ENCODE peak calls at places on chromosomes 7 and 10, in ten cellular contexts. One of them, this sample, is unnamed.

GRCh38 chr7:66557214-66558200 is 71.2 kb upstream of the KCTD7 start:
- DNase-seq in foreskin keratinocyte: no peak
- DNase-seq in PC-3: peak
- DNase-seq in GM12865: peak
- DNase-seq in pancreas: peak
- DNase-seq in A549: peak
- DNase-seq in hepatocyte: peak
- DNase-seq in stomach: peak
- DNase-seq in mesothelial cell of epicardium: peak
- DNase-seq in natural killer cell: peak
- DNase-seq in this sample: peak

GRCh38 chr10:78215645-78216044 is 182.0 kb downstream of the RPS24 start:
- DNase-seq in hepatocyte: peak
- DNase-seq in foreskin keratinocyte: no peak
- DNase-seq in natural killer cell: no peak
- DNase-seq in GM12865: no peak
- DNase-seq in mesothelial cell of epicardium: no peak
- DNase-seq in pancreas: no peak
- DNase-seq in stomach: no peak
- DNase-seq in PC-3: no peak
- DNase-seq in A549: no peak
- DNase-seq in this sample: no peak

GRCh38 chr10:19204239-19204917 is 155.8 kb downstream of the MALRD1 start:
- DNase-seq in mesothelial cell of epicardium: no peak
- DNase-seq in foreskin keratinocyte: no peak
- DNase-seq in PC-3: peak
- DNase-seq in A549: no peak
- DNase-seq in GM12865: no peak
- DNase-seq in pancreas: no peak
- DNase-seq in natural killer cell: no peak
- DNase-seq in hepatocyte: no peak
- DNase-seq in stomach: no peak
- DNase-seq in this sample: no peak

GRCh38 chr7:25752967-25753791 is 398.8 kb upstream of the NFE2L3 start:
- DNase-seq in mesothelial cell of epicardium: peak
- DNase-seq in hepatocyte: peak
- DNase-seq in stomach: no peak
- DNase-seq in PC-3: peak
- DNase-seq in foreskin keratinocyte: peak
- DNase-seq in A549: no peak
- DNase-seq in pancreas: no peak
- DNase-seq in GM12865: no peak
- DNase-seq in natural killer cell: no peak
- DNase-seq in this sample: no peak

GRCh38 chr7:2814186-2814530 is 29.9 kb downstream of the GNA12 start:
- DNase-seq in PC-3: no peak
- DNase-seq in stomach: peak
- DNase-seq in natural killer cell: no peak
- DNase-seq in foreskin keratinocyte: no peak
- DNase-seq in mesothelial cell of epicardium: no peak
- DNase-seq in pancreas: no peak
- DNase-seq in hepatocyte: no peak
- DNase-seq in A549: no peak
- DNase-seq in GM12865: no peak
- DNase-seq in this sample: no peak

GRCh38 chr7:92456241-92456640 is 9.0 kb downstream of the GATAD1 start:
- DNase-seq in GM12865: no peak
- DNase-seq in natural killer cell: no peak
- DNase-seq in stomach: no peak
- DNase-seq in PC-3: no peak
- DNase-seq in hepatocyte: no peak
- DNase-seq in pancreas: no peak
- DNase-seq in A549: no peak
- DNase-seq in foreskin keratinocyte: no peak
- DNase-seq in mesothelial cell of epicardium: no peak
- DNase-seq in this sample: no peak

GRCh38 chr10:127463548-127463947 is 85.6 kb upstream of the NPS start:
- DNase-seq in foreskin keratinocyte: no peak
- DNase-seq in GM12865: no peak
- DNase-seq in pancreas: no peak
- DNase-seq in hepatocyte: no peak
- DNase-seq in natural killer cell: no peak
- DNase-seq in PC-3: no peak
- DNase-seq in stomach: no peak
- DNase-seq in A549: no peak
- DNase-seq in mesothelial cell of epicardium: no peak
- DNase-seq in this sample: no peak

GRCh38 chr10:127899766-127900382 is 7.0 kb upstream of the PTPRE start:
- DNase-seq in PC-3: no peak
- DNase-seq in GM12865: no peak
- DNase-seq in pancreas: no peak
- DNase-seq in foreskin keratinocyte: no peak
- DNase-seq in mesothelial cell of epicardium: no peak
- DNase-seq in hepatocyte: no peak
- DNase-seq in A549: no peak
- DNase-seq in natural killer cell: no peak
- DNase-seq in stomach: no peak
- DNase-seq in this sample: no peak

DNA sequence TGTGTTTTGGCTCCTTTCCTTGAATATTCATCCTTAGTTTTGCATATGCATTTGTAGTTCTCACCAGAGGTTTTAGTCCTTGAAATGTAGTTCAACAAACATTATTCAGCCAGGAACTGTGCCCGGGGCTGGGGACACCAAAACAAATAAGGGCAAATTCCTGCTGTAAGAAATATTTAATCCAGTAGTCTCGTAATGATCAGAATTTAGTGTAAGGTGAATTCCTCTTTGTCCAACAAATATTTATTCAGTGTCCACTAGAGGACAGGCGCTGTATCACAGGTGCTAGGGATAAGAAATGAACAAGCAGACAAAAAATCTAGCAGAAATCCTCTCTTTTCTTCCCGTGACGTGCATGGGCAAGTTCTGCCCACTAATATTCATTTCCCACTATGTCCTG is 17.6 kb downstream of the LGI1 start:
- DNase-seq in PC-3: peak
- DNase-seq in foreskin keratinocyte: no peak
- DNase-seq in hepatocyte: no peak
- DNase-seq in stomach: no peak
- DNase-seq in natural killer cell: no peak
- DNase-seq in GM12865: no peak
- DNase-seq in pancreas: no peak
- DNase-seq in mesothelial cell of epicardium: no peak
- DNase-seq in A549: no peak
- DNase-seq in this sample: no peak
- TF ChIP-seq CTCF in PC-3: peak
- TF ChIP-seq CTCF in foreskin keratinocyte: no peak
- TF ChIP-seq CTCF in hepatocyte: no peak
- TF ChIP-seq CTCF in stomach: no peak
- TF ChIP-seq CTCF in natural killer cell: no peak
- TF ChIP-seq CTCF in GM12865: no peak
- TF ChIP-seq CTCF in pancreas: no peak
- TF ChIP-seq CTCF in mesothelial cell of epicardium: no peak
- TF ChIP-seq CTCF in A549: peak
- TF ChIP-seq CTCF in this sample: no peak

DNA sequence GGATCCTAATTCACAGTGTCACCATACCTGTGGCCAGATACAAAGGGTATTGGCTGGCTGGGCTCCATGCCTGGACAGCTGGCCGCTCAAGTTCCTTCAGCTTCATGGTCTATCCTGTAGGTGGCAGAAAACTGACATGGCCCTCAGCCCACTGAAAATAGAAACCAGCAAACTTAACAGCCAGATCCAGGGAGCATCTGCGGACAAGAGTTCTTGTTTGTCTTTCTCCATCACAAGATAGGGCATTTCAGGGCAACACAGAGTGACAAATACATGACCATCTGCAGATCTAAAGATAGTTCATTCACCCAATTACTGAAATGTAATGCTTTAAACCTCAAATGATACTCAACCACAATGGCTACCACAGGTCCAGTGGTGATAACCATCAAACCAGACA is 2.8 kb downstream of the SEC31B start:
- DNase-seq in GM12865: no peak
- DNase-seq in mesothelial cell of epicardium: no peak
- DNase-seq in pancreas: no peak
- DNase-seq in stomach: no peak
- DNase-seq in natural killer cell: no peak
- DNase-seq in foreskin keratinocyte: no peak
- DNase-seq in hepatocyte: no peak
- DNase-seq in A549: peak
- DNase-seq in PC-3: no peak
- DNase-seq in this sample: no peak
- TF ChIP-seq CTCF in GM12865: no peak
- TF ChIP-seq CTCF in mesothelial cell of epicardium: no peak
- TF ChIP-seq CTCF in pancreas: no peak
- TF ChIP-seq CTCF in stomach: no peak
- TF ChIP-seq CTCF in natural killer cell: no peak
- TF ChIP-seq CTCF in foreskin keratinocyte: peak
- TF ChIP-seq CTCF in hepatocyte: peak
- TF ChIP-seq CTCF in A549: no peak
- TF ChIP-seq CTCF in PC-3: peak
- TF ChIP-seq CTCF in this sample: no peak

GRCh38 chr10:69959911-69960310 is 92.7 kb upstream of the MACROH2A2 start:
- DNase-seq in natural killer cell: no peak
- DNase-seq in mesothelial cell of epicardium: no peak
- DNase-seq in GM12865: no peak
- DNase-seq in foreskin keratinocyte: no peak
- DNase-seq in hepatocyte: no peak
- DNase-seq in stomach: no peak
- DNase-seq in PC-3: no peak
- DNase-seq in A549: no peak
- DNase-seq in pancreas: no peak
- DNase-seq in this sample: no peak

GRCh38 chr10:69961864-69962745 is 90.5 kb upstream of the MACROH2A2 start:
- DNase-seq in stomach: no peak
- DNase-seq in pancreas: no peak
- DNase-seq in GM12865: no peak
- DNase-seq in PC-3: no peak
- DNase-seq in foreskin keratinocyte: no peak
- DNase-seq in A549: no peak
- DNase-seq in natural killer cell: no peak
- DNase-seq in hepatocyte: no peak
- DNase-seq in mesothelial cell of epicardium: peak
- DNase-seq in this sample: peak

GRCh38 chr10:69960606-69961167 is 92.0 kb upstream of the MACROH2A2 start:
- DNase-seq in GM12865: no peak
- DNase-seq in mesothelial cell of epicardium: peak
- DNase-seq in natural killer cell: no peak
- DNase-seq in hepatocyte: no peak
- DNase-seq in A549: no peak
- DNase-seq in foreskin keratinocyte: no peak
- DNase-seq in pancreas: no peak
- DNase-seq in stomach: no peak
- DNase-seq in PC-3: no peak
- DNase-seq in this sample: no peak

GRCh38 chr10:69962746-69963135 is 89.9 kb upstream of the MACROH2A2 start:
- DNase-seq in A549: no peak
- DNase-seq in GM12865: no peak
- DNase-seq in natural killer cell: no peak
- DNase-seq in hepatocyte: no peak
- DNase-seq in mesothelial cell of epicardium: no peak
- DNase-seq in pancreas: no peak
- DNase-seq in stomach: no peak
- DNase-seq in PC-3: no peak
- DNase-seq in foreskin keratinocyte: no peak
- DNase-seq in this sample: peak

DNA sequence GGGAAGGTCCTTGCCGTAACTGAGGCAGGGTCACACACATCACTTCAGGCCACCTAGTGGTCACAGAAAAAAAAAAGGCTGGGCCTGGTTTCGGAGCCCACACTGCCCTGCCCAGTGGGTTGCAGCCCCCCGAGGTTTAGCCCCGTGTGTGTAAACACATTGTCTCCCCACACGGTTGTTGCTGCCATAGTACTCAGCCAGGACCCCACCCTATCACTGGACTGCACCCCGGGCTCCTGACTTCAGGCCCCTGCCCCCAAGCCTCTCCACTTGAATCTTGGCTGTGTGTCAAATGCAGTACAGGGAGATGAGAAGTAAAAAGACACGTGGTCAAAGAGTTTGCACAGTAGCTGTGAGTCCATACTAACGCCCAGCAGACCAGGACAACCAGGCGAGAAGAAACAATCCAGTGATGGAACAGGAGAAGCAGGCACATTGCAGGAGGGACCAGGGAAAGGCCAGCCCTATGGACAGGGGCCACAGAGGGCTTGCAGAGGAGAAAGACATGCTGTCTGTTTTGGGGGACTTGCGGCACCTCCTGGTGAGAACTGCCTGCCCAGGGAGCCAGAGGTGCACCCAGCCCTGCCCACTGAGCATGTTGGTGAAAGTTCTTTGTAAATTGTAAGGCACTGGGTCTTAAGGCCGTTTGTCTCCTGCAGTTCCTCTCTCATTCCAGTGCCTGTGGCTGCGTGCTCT is 91.3 kb upstream of the MACROH2A2 start:
- DNase-seq in mesothelial cell of epicardium: peak
- DNase-seq in hepatocyte: peak
- DNase-seq in PC-3: peak
- DNase-seq in stomach: peak
- DNase-seq in foreskin keratinocyte: no peak
- DNase-seq in pancreas: no peak
- DNase-seq in A549: no peak
- DNase-seq in GM12865: no peak
- DNase-seq in natural killer cell: no peak
- DNase-seq in this sample: peak
- TF ChIP-seq CTCF in mesothelial cell of epicardium: peak
- TF ChIP-seq CTCF in hepatocyte: peak
- TF ChIP-seq CTCF in PC-3: peak
- TF ChIP-seq CTCF in stomach: no peak
- TF ChIP-seq CTCF in foreskin keratinocyte: peak
- TF ChIP-seq CTCF in pancreas: no peak
- TF ChIP-seq CTCF in A549: peak
- TF ChIP-seq CTCF in GM12865: peak
- TF ChIP-seq CTCF in natural killer cell: no peak
- TF ChIP-seq CTCF in this sample: no peak

DNA sequence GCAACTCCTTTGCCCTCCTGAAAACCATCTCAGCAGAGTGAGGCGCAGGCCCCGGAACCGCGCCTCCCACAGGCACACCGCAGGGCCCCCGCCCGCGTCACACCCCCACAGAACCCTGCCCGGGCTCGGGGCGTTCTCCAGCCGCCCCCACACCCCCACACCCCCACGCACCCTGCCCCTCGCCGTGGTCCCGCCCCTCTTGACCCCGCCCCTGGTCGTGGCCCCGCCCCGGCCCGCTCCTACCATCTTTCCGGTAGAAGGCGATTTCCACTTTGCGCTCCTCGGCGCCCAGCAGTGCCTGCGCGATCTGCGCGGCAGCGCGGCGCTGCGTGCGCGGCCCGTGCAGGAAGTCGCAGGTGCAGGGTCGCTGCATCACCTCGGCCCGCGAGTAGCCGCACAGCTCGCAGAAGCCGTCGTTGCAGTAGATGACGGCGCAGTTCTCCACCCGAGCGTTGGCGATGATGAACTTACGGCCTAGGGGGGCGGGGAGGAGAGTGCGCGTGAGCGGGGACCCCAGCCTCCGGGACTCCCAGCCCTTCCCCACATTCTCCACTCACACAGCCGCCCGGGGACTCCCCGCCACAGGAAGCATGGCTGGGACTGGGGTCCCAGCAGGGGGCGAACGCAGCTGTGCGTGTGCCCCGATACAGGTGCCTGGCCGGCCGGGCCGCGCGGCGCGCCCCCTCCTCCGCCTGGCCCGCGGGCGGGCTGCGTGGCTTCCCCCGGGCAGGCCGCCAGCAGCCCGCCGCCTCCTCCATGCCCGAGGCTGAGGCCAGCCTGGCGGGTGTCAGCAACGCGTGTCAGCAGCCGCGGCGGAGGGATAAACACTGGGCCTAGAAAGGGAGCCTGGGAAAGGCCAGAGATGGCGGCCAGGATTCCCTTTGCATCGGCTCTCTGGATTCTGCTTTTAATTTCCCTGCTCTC is 3.4 kb downstream of the KCNH2 start:
- DNase-seq in GM12865: peak
- DNase-seq in hepatocyte: peak
- DNase-seq in natural killer cell: peak
- DNase-seq in foreskin keratinocyte: no peak
- DNase-seq in PC-3: peak
- DNase-seq in stomach: peak
- DNase-seq in A549: peak
- DNase-seq in pancreas: peak
- DNase-seq in mesothelial cell of epicardium: peak
- DNase-seq in this sample: peak
- TF ChIP-seq CTCF in GM12865: peak
- TF ChIP-seq CTCF in hepatocyte: peak
- TF ChIP-seq CTCF in natural killer cell: no peak
- TF ChIP-seq CTCF in foreskin keratinocyte: peak
- TF ChIP-seq CTCF in PC-3: peak
- TF ChIP-seq CTCF in stomach: peak
- TF ChIP-seq CTCF in A549: peak
- TF ChIP-seq CTCF in pancreas: no peak
- TF ChIP-seq CTCF in mesothelial cell of epicardium: peak
- TF ChIP-seq CTCF in this sample: peak